ENCODE peak calls at places on chromosomes 3 and 15, in four cellular contexts. L is IMR-90, B is mesendoderm, V is H1. U is an unnamed sample.

GRCh38 chr3:11556851-11557644 is 86.7 kb downstream of the VGLL4 start:
- DNase-seq in L (peak), B (no peak), V (no peak), U (no peak)

GRCh38 chr15:60520041-60520824 is 41.3 kb upstream of the ICE2 start:
- DNase-seq in L (peak), B (peak), V (no peak), U (no peak)

GRCh38 chr15:70356062-70356860 is 258.5 kb upstream of the TLE3 start:
- DNase-seq in L (no peak), B (no peak), V (no peak), U (no peak)

GRCh38 chr15:47718474-47719440 is 1.5 kb downstream of the SEMA6D start:
- DNase-seq in L (peak), B (no peak), V (no peak), U (no peak)

GRCh38 chr15:101615986-101616848 is 36.0 kb downstream of the TM2D3 start:
- DNase-seq in L (peak), B (peak), V (peak), U (peak)

GRCh38 chr3:128081846-128082245 is 29.6 kb downstream of the SEC61A1 start:
- DNase-seq in L (peak), B (no peak), V (no peak), U (no peak)

GRCh38 chr3:98482717-98483482 is 14.6 kb upstream of the OR5K2 start:
- DNase-seq in L (no peak), B (peak), V (no peak), U (no peak)

GRCh38 chr3:177463863-177464262 is 266.6 kb upstream of the TBL1XR1 start:
- DNase-seq in L (peak), B (peak), V (no peak), U (no peak)

GRCh38 chr3:196124608-196125007 is 42.7 kb upstream of the TFRC start:
- DNase-seq in L (no peak), B (no peak), V (no peak), U (no peak)

GRCh38 chr3:37537914-37538691 is 323.6 kb upstream of the CTDSPL start:
- DNase-seq in L (no peak), B (peak), V (no peak), U (no peak)

GRCh38 chr15:101267320-101268104 is 9.8 kb downstream of the SELENOS start:
- DNase-seq in L (peak), B (peak), V (no peak), U (peak)

GRCh38 chr3:4241595-4242170 is 61.5 kb upstream of the SETMAR start:
- DNase-seq in L (no peak), B (no peak), V (no peak), U (no peak)

GRCh38 chr3:50635066-50635465 is 18.1 kb downstream of the MAPKAPK3 start:
- DNase-seq in L (no peak), B (no peak), V (no peak), U (no peak)

GRCh38 chr3:4271834-4272233 is 31.3 kb upstream of the SETMAR start:
- DNase-seq in L (peak), B (peak), V (no peak), U (no peak)

GRCh38 chr3:101778385-101779046 is 495 bp upstream of the NXPE3 start:
- DNase-seq in L (no peak), B (no peak), V (no peak), U (no peak)

GRCh38 chr3:194879991-194880939 is 194.6 kb downstream of the FAM43A start:
- DNase-seq in L (peak), B (no peak), V (no peak), U (peak)

GRCh38 chr3:10804183-10804648 is 11.8 kb upstream of the SLC6A11 start:
- DNase-seq in L (no peak), B (peak), V (no peak), U (no peak)

GRCh38 chr15:49900836-49901235 is 218.2 kb downstream of the ATP8B4 start:
- DNase-seq in L (no peak), B (no peak), V (no peak), U (no peak)

GRCh38 chr3:149450281-149450680 is 24.2 kb upstream of the TM4SF4 start:
- DNase-seq in L (peak), B (no peak), V (no peak), U (no peak)

GRCh38 chr3:20930034-20930433 is 744.0 kb upstream of the SGO1 start:
- DNase-seq in L (no peak), B (peak), V (no peak), U (peak)

GRCh38 chr3:48428863-48429415 is 947 bp downstream of the PLXNB1 start:
- DNase-seq in L (peak), B (peak), V (no peak), U (peak)

GRCh38 chr3:135751991-135752390 is 213.5 kb upstream of the PPP2R3A start:
- DNase-seq in L (no peak), B (no peak), V (no peak), U (no peak)

GRCh38 chr3:128266453-128266852 is 113.2 kb downstream of the EEFSEC start:
- DNase-seq in L (no peak), B (no peak), V (no peak), U (peak)

GRCh38 chr3:136943396-136943795 is 14.4 kb upstream of the IL20RB start:
- DNase-seq in L (no peak), B (no peak), V (no peak), U (no peak)

GRCh38 chr3:159751141-159751540 is 237.5 kb upstream of the IL12A start:
- DNase-seq in L (peak), B (no peak), V (no peak), U (no peak)

GRCh38 chr3:128619146-128619890 is 31.3 kb downstream of the RPN1 start:
- DNase-seq in L (peak), B (no peak), V (no peak), U (no peak)

GRCh38 chr3:169575381-169575780 is 88.1 kb downstream of the MECOM start:
- DNase-seq in L (peak), B (peak), V (no peak), U (no peak)

GRCh38 chr3:148389916-148390315 is 307.8 kb upstream of the AGTR1 start:
- DNase-seq in L (peak), B (no peak), V (no peak), U (no peak)

GRCh38 chr15:63331456-63331855 is 50.2 kb downstream of the CA12 start:
- DNase-seq in L (peak), B (no peak), V (no peak), U (no peak)

GRCh38 chr15:67179411-67179995 is 75.0 kb downstream of the AAGAB start:
- DNase-seq in L (no peak), B (no peak), V (no peak), U (no peak)

GRCh38 chr3:194133661-194134230 is 2.2 kb upstream of the HES1 start:
- DNase-seq in L (peak), B (peak), V (no peak), U (peak)

GRCh38 chr15:29934251-29934650 is 112.0 kb upstream of the TJP1 start:
- DNase-seq in L (peak), B (no peak), V (no peak), U (no peak)

GRCh38 chr3:114093001-114093350 is 36.4 kb downstream of the QTRT2 start:
- DNase-seq in L (no peak), B (no peak), V (no peak), U (no peak)

GRCh38 chr3:191568206-191568605 is 107.2 kb downstream of the PYDC2 start:
- DNase-seq in L (no peak), B (peak), V (no peak), U (no peak)

GRCh38 chr3:25252291-25252690 is 175.8 kb upstream of the RARB start:
- DNase-seq in L (no peak), B (no peak), V (no peak), U (no peak)
- H3K56ac ChIP-seq in L (no peak), B (no peak), V (no peak), U (no peak)

DNA sequence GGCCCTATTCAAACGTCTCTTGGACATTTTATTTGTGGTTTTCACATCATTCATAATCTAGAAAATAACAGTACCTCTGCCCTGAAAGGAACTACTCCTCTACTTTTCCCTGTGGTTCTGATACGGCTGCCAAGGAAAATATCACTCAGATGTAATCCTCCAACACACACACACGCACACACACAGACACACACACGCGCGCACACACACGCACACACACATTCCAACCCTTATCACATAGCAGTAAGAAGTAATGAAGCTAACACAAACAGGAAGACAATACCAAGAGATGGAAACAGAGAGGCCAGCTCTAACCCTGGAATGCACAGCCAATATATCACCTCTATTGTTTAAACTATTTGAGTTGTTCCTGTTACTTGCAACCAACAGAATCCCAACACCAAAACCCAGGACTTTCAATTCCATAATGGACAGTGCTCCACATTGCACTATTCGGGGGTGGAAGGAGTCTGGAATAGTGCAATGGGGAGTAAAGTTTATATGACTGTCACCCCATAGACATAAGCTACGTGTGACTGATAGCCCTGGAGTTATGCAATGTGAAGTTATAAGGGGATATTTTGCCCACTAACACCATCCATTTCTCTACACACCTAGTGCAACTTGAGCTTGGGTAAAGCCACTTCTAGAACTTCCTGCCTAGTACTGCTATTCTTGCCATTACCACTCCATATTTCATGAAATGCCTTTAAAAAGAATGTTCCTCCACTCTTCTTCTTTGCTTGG is 71.3 kb upstream of the FNDC3B start:
- DNase-seq in L (peak), B (no peak), V (no peak), U (no peak)
- H3K56ac ChIP-seq in L (peak), B (no peak), V (no peak), U (no peak)

DNA sequence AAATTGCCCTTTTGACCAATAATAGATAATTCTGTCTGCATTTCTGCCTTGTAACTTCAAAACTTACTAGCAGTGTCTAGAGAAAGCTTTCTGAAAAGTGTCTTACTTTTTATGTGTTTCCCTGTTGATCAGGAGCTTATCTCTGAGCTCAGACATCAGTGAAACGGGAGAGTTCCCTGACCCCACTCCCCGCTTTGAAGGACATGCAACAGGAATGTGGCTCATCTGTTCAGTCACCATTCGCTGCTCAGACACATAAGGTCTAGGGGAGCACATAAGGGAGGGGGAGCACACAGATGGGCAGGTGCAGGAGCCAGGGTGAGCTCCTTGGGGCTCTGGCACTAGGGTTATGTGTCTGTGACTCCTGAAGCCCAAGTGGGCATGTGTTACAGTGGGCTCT is 205.0 kb downstream of the FEZF2 start:
- DNase-seq in L (no peak), B (no peak), V (no peak), U (no peak)
- H3K56ac ChIP-seq in L (no peak), B (peak), V (no peak), U (no peak)

DNA sequence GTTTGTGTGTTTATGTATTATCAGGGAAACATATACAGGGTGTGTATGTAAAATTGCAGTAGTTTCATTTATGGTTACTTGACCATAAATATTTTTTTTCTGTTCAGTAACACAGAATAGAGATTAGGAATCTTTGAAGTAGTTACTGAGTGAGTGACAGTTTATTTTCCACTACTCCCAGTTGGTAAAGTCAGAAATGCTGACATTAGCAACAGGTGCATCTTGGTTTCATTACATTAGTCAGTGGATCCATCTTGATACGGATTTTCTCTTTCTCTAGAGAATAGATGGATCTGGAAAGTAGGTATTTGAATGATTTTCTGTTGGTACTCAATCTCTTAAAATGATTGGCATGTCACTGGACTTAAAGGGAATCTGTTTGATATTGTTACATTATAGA is 6.0 kb downstream of the UBE2E2 start:
- DNase-seq in L (no peak), B (no peak), V (no peak), U (no peak)
- H3K56ac ChIP-seq in L (no peak), B (no peak), V (no peak), U (no peak)

U was measured in H9.